ENCODE peak calls at places on chromosomes 11 and 22, in seven cellular contexts. L is PC-3; A is AG10803; I is epithelial cell of proximal tubule; V is CD8-positive, alpha-beta T cell; K is colonic mucosa; S is fibroblast of the aortic adventitia. M is an unnamed sample.

GRCh38 chr11:3786781-3787428 is 10.4 kb downstream of the NUP98 start:
- DNase-seq in S (peak), I (no peak), L (peak), V (no peak), K (no peak), A (peak), M (peak)

GRCh38 chr11:10878408-10879214 is 20.8 kb upstream of the ZBED5 start:
- DNase-seq in K (peak), S (peak), V (peak), A (peak), L (peak), I (peak), M (no peak)

GRCh38 chr22:41311487-41311886 is 10.2 kb downstream of the ZC3H7B start:
- DNase-seq in S (no peak), A (no peak), K (no peak), V (no peak), I (no peak), L (no peak), M (no peak)

GRCh38 chr11:68832476-68833176 is 9.1 kb downstream of the CPT1A start:
- DNase-seq in K (peak), I (no peak), A (peak), L (no peak), S (no peak), V (no peak), M (peak)

GRCh38 chr22:20951932-20952380 is 15.1 kb upstream of the AIFM3 start:
- DNase-seq in S (no peak), L (no peak), V (no peak), K (peak), A (no peak), I (no peak), M (no peak)

GRCh38 chr11:130992788-130993187 is 76.5 kb upstream of the SNX19 start:
- DNase-seq in I (no peak), A (no peak), S (no peak), L (no peak), K (no peak), V (no peak), M (no peak)

GRCh38 chr22:44260216-44261035 is 52.3 kb downstream of the SHISAL1 start:
- DNase-seq in A (no peak), L (no peak), I (no peak), S (no peak), V (peak), K (no peak), M (no peak)

GRCh38 chr11:112962854-112963367 is 1.7 kb downstream of the NCAM1 start:
- DNase-seq in K (peak), A (peak), S (no peak), I (no peak), L (no peak), V (no peak), M (no peak)

GRCh38 chr22:17243524-17243923 is 24.3 kb upstream of the ADA2 start:
- DNase-seq in K (no peak), A (no peak), V (no peak), L (peak), S (no peak), I (no peak), M (no peak)

GRCh38 chr22:26599505-26599904 is 9.6 kb upstream of the TPST2 start:
- DNase-seq in K (no peak), A (no peak), S (no peak), V (no peak), L (no peak), I (no peak), M (no peak)

GRCh38 chr22:26377170-26377825 is 51.8 kb upstream of the ASPHD2 start:
- DNase-seq in A (no peak), V (no peak), K (no peak), L (no peak), S (no peak), I (no peak), M (no peak)

GRCh38 chr22:38257170-38257569 is 15.6 kb downstream of the TMEM184B start:
- DNase-seq in S (peak), V (no peak), A (peak), K (no peak), I (no peak), L (peak), M (peak)

GRCh38 chr11:7637447-7638157 is 35.7 kb downstream of the CYB5R2 start:
- DNase-seq in I (no peak), V (no peak), K (no peak), S (peak), A (peak), L (peak), M (peak)

GRCh38 chr11:110896358-110896757 is 184.1 kb upstream of the ARHGAP20 start:
- DNase-seq in I (no peak), V (no peak), S (peak), L (no peak), A (peak), K (no peak), M (peak)

GRCh38 chr11:128525411-128526243 is 61.7 kb downstream of the ETS1 start:
- DNase-seq in I (no peak), L (peak), S (peak), V (no peak), A (peak), K (no peak), M (peak)

GRCh38 chr11:65522640-65523322 is 2.1 kb upstream of the SCYL1 start:
- DNase-seq in V (no peak), S (no peak), I (no peak), K (no peak), A (no peak), L (no peak), M (no peak)

GRCh38 chr11:12762283-12762682 is 88.1 kb downstream of the TEAD1 start:
- DNase-seq in I (no peak), A (no peak), S (no peak), V (no peak), K (no peak), L (no peak), M (no peak)

GRCh38 chr11:33689089-33689488 is 11.5 kb downstream of the C11orf91 start:
- DNase-seq in I (no peak), S (peak), V (no peak), K (no peak), L (peak), A (peak), M (no peak)

GRCh38 chr22:19869497-19870152 is 15.0 kb upstream of the GNB1L start:
- DNase-seq in S (no peak), K (peak), I (no peak), V (no peak), A (no peak), L (no peak), M (no peak)

GRCh38 chr11:65810046-65810868 is 23.4 kb downstream of the OVOL1 start:
- DNase-seq in A (no peak), V (no peak), L (no peak), K (no peak), S (no peak), I (no peak), M (no peak)

GRCh38 chr11:115334932-115335788 is 169.1 kb downstream of the CADM1 start:
- DNase-seq in K (no peak), V (no peak), S (peak), L (peak), A (peak), I (peak), M (peak)

GRCh38 chr22:46122511-46122971 is 27.8 kb upstream of the PPARA start:
- DNase-seq in A (peak), K (peak), S (peak), I (no peak), L (peak), V (peak), M (no peak)

GRCh38 chr11:65438257-65439151 is 15.9 kb downstream of the NEAT1 start:
- DNase-seq in L (no peak), A (peak), K (no peak), V (no peak), I (no peak), S (peak), M (no peak)

GRCh38 chr11:126456089-126456488 is 100.6 kb downstream of the ST3GAL4 start:
- DNase-seq in L (no peak), A (no peak), S (no peak), K (no peak), I (no peak), V (no peak), M (no peak)

GRCh38 chr22:26399288-26399687 is 29.8 kb upstream of the ASPHD2 start:
- DNase-seq in L (no peak), A (no peak), I (no peak), K (no peak), V (no peak), S (peak), M (no peak)

GRCh38 chr11:894575-895201 is 15.9 kb downstream of the CHID1 start:
- DNase-seq in A (no peak), V (no peak), S (no peak), L (no peak), I (no peak), K (no peak), M (no peak)
- TF ChIP-seq CTCF in A (no peak), V (no peak), S (no peak), L (no peak), I (peak), K (no peak), M (no peak)

DNA sequence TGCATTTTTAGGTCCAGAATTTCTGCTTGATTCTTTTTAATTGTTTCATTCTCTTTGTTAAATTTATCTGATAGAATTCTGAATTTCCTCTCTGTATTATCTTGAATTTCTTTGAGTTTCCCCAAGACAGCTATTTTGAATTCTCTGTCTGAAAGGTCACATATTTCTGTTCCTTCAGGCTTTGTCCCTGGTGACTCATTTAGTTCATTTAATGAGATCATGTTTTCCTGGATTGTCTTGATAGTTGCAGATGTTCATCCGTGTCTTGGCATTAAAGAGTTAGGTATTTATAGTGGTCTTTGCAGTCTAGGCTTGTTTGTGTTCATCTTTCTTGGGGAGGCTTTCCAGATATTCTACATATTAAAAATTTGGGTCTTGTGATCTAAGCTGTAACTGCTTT is 694.8 kb upstream of the CCDC179 start:
- DNase-seq in K (no peak), S (peak), V (no peak), I (no peak), L (peak), A (peak), M (peak)
- H3K4me3 ChIP-seq in K (no peak), S (no peak), V (no peak), I (no peak), L (no peak), A (no peak), M (no peak)

GRCh38 chr22:32395107-32395506 is 16.9 kb downstream of the RTCB start:
- DNase-seq in S (no peak), L (no peak), K (no peak), A (no peak), V (no peak), I (no peak), M (no peak)

GRCh38 chr22:32385681-32386080 is 26.4 kb downstream of the RTCB start:
- DNase-seq in A (no peak), I (no peak), V (no peak), S (no peak), L (no peak), K (no peak), M (no peak)

GRCh38 chr22:32389685-32390084 is 22.4 kb downstream of the RTCB start:
- DNase-seq in V (no peak), I (no peak), A (no peak), S (peak), K (no peak), L (no peak), M (peak)
- TF ChIP-seq CTCF in V (no peak), I (peak), A (peak), S (peak), K (peak), L (peak), M (peak)

DNA sequence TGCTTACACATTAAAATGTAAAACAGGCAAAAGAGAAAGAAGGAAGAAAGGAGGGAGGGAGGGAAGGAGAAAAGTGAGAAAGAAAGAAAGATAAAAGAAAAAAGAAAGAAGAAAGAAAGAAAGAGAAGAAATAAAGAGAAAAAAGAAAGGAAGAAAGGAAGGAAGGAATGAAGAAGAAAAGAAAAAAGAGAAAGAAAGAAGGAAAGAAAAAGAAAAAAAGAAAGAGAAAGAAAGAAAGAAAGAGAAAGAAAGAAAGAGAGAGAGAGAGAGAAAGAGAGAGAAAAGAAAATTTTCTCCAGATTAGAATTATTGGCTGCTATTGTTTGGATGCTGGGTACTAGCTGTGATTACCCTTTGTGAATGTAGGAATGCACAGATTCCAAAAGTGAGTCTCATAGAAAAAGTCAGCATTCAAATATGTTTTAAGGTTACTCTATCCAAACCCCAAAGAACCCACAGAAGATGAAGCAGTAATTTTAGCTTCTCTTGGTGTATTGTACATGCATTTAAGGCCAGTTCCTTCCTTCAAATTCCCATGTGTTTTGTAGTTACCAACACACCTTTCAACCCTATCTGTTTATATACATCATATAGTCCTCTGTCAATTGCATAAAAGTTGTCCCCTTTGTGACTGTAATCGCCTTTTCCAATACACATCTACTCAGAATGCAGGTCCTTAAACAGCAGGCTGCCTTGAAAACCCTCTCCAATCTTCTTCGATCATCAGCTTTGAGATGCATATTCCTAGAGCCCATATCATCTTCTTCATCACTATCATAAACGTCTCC is 789 bp upstream of the FAM111A start:
- DNase-seq in A (peak), I (no peak), L (peak), S (peak), V (no peak), K (no peak), M (peak)
- H3K4me3 ChIP-seq in A (peak), I (peak), L (peak), S (peak), V (peak), K (peak), M (peak)

GRCh38 chr11:22787565-22788162 is 41.9 kb downstream of the SVIP start:
- DNase-seq in S (peak), K (no peak), A (peak), I (no peak), V (peak), L (peak), M (peak)
- TF ChIP-seq CTCF in S (peak), K (peak), A (peak), I (peak), V (peak), L (peak), M (peak)

GRCh38 chr11:74949748-74950127 is 672 bp downstream of the SPCS2 start:
- DNase-seq in L (no peak), A (peak), V (no peak), S (peak), K (no peak), I (no peak), M (peak)

GRCh38 chr11:74948898-74949747 is at the start of the genes SPCS2 and XRRA1:
- DNase-seq in A (peak), L (peak), I (peak), S (peak), K (peak), V (peak), M (peak)

GRCh38 chr11:74950374-74950969 is 1.4 kb downstream of the SPCS2 start:
- DNase-seq in S (no peak), L (no peak), V (no peak), A (no peak), K (no peak), I (no peak), M (no peak)

GRCh38 chr11:74952752-74953151 is 3.7 kb downstream of the SPCS2 start:
- DNase-seq in V (no peak), A (no peak), K (no peak), I (no peak), L (no peak), S (no peak), M (no peak)

DNA sequence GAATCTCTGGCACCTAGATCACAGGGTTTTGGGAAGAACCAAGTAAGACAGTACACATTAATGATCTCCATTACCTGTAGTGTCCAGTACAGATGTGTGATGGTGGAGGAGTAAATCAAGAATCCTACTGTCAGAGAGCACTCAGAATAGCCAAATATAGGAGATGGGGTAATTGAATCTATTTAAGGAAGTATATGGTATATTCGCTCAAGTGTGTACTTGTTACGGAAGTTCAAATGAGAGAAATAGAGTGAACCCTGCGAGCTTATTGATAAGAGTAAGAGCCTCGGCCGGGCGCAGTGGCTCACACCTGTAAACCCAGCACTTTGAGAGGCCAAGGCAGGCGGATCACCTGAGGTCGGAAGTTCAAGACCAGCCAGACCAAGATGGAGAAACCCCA is 2.2 kb downstream of the SPCS2 start:
- DNase-seq in V (no peak), K (no peak), L (no peak), S (no peak), I (no peak), A (no peak), M (no peak)
- H3K4me3 ChIP-seq in V (no peak), K (no peak), L (peak), S (no peak), I (no peak), A (no peak), M (no peak)

DNA sequence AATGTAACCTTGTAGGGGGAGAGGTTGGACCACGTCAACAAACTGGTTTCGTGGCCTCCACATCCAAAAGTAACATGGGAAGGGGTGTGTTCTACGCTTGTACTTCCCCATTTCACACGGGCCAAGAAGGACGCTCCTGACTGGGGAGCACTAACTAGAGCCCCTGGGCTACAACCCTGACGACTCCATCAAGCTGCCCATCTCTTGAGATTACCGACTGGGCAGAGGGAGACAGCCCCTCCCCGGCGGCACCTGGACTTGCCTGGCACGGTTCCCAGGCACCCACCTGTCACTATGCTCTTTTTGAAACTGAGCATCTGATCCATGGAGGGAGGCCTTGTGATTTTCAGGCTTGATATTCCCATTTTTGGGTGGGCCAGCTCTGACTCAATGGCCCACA is 68.5 kb downstream of the SHANK2 start:
- DNase-seq in I (no peak), S (no peak), L (no peak), A (no peak), K (no peak), V (no peak), M (no peak)
- TF ChIP-seq CTCF in I (no peak), S (no peak), L (no peak), A (no peak), K (no peak), V (no peak), M (no peak)

M was measured in foreskin fibroblast.